ENCODE peak calls at places on chromosomes 6 and 20, in six cellular contexts. Q, D, Y, O, N and F are unnamed samples.
A peak's percentile ranks its signal among the peaks of the same experiment; 100 is the strongest.

GRCh38 chr6:134510121-134510520 is 192.2 kb upstream of the SGK1 start:
- DNase-seq in N (no peak), O (no peak), Y (peak; percentile 85), D (no peak), Q (no peak), F (no peak)

GRCh38 chr6:39058471-39059147 is 10.0 kb downstream of the GLP1R start:
- DNase-seq in O (no peak), Y (no peak), N (no peak), Q (no peak), D (no peak), F (no peak)

GRCh38 chr20:57714409-57715267 is 4.8 kb upstream of the PMEPA1 start:
- DNase-seq in O (peak; percentile 52), Q (no peak), Y (peak; percentile 69), N (no peak), D (no peak), F (peak; percentile 38)

GRCh38 chr6:70108230-70108629 is 194.7 kb downstream of the COL9A1 start:
- DNase-seq in Q (peak; percentile 57), D (no peak), O (peak; percentile 67), N (no peak), Y (peak; percentile 35), F (peak; percentile 70)

GRCh38 chr6:166751051-166751595 is 124.1 kb upstream of the RPS6KA2 start:
- DNase-seq in Y (no peak), Q (no peak), N (no peak), D (peak; percentile 69), O (no peak), F (peak; percentile 67)

GRCh38 chr6:168221000-168221399 is 98.6 kb downstream of the DACT2 start:
- DNase-seq in D (no peak), O (no peak), Q (no peak), N (no peak), Y (no peak), F (no peak)

GRCh38 chr20:57309544-57310115 is 20.0 kb upstream of the SPO11 start:
- DNase-seq in D (no peak), O (no peak), N (no peak), Q (no peak), Y (no peak), F (no peak)

GRCh38 chr6:157760589-157761330 is 62.3 kb upstream of the SNX9 start:
- DNase-seq in O (peak; percentile 77), N (no peak), Y (peak; percentile 90), D (no peak), Q (no peak), F (no peak)

GRCh38 chr6:5865492-5866031 is 141.2 kb downstream of the NRN1 start:
- DNase-seq in O (no peak), Y (no peak), D (no peak), N (no peak), Q (no peak), F (no peak)

GRCh38 chr6:85669735-85670194 is 27.1 kb upstream of the SYNCRIP start:
- DNase-seq in N (peak; percentile 53), Q (no peak), D (peak; percentile 54), Y (peak; percentile 68), O (peak; percentile 56), F (no peak)

GRCh38 chr20:52025938-52026337 is 165.6 kb downstream of the ZFP64 start:
- DNase-seq in D (no peak), Q (no peak), O (peak; percentile 51), N (no peak), Y (peak; percentile 57), F (no peak)

GRCh38 chr6:119129148-119129967 is 50.9 kb upstream of the FAM184A start:
- DNase-seq in Y (peak; percentile 76), Q (peak; percentile 64), D (peak; percentile 42), O (peak; percentile 85), N (peak; percentile 63), F (peak; percentile 13)

GRCh38 chr6:73800997-73801396 is 105.0 kb downstream of the CD109 start:
- DNase-seq in Q (no peak), N (no peak), Y (no peak), D (no peak), O (no peak), F (no peak)

GRCh38 chr6:15586528-15586927 is 76.3 kb downstream of the DTNBP1 start:
- DNase-seq in Y (no peak), D (no peak), O (no peak), N (no peak), Q (no peak), F (no peak)

GRCh38 chr6:130099119-130099518 is 80.7 kb downstream of the L3MBTL3 start:
- DNase-seq in O (no peak), Q (no peak), D (no peak), Y (no peak), N (no peak), F (no peak)

GRCh38 chr20:36017034-36017951 is 48.9 kb downstream of the CNBD2 start:
- DNase-seq in D (no peak), N (no peak), Y (peak; percentile 56), O (no peak), Q (no peak), F (no peak)
- H3K27ac ChIP-seq in D (no peak overlapping the region), N (no peak overlapping the region), Y (peak overlapping the region; percentile 69), O (peak overlapping the region; percentile 97), Q (no peak overlapping the region), F (no peak overlapping the region)

GRCh38 chr6:26199057-26199772 is 112.0 kb downstream of the HFE start:
- DNase-seq in Y (peak; percentile 97), N (peak; percentile 83), Q (peak; percentile 87), D (peak; percentile 75), O (peak; percentile 98), F (peak; percentile 97)

GRCh38 chr6:26199773-26200728 is 112.8 kb downstream of the HFE start:
- DNase-seq in Q (no peak), Y (peak; percentile 38), O (peak; percentile 75), D (no peak), N (no peak), F (no peak)

GRCh38 chr6:26197736-26198625 is 110.8 kb downstream of the HFE start:
- DNase-seq in Q (no peak), O (peak; percentile 52), Y (peak; percentile 27), D (peak; percentile 56), N (no peak), F (peak; percentile 38)

GRCh38 chr6:26196846-26197683 is 109.8 kb downstream of the HFE start:
- DNase-seq in D (peak; percentile 86), Q (peak; percentile 69), O (peak; percentile 96), Y (peak; percentile 95), N (peak; percentile 76), F (peak; percentile 58)

GRCh38 chr6:26198626-26199056 is 111.4 kb downstream of the HFE start:
- DNase-seq in D (no peak), O (no peak), N (no peak), Y (peak; percentile 26), Q (no peak), F (no peak)
- H2BK5ac ChIP-seq in D (peak overlapping the region; percentile 70), O (no peak overlapping the region), N (peak overlapping the region; percentile 86), Y (peak overlapping the region; percentile 79), Q (peak overlapping the region; percentile 40), F (peak overlapping the region; percentile 80)

GRCh38 chr6:169652896-169653295 is 48.9 kb downstream of the WDR27 start:
- DNase-seq in Q (no peak), N (no peak), Y (no peak), D (no peak), O (no peak), F (no peak)
- H4K91ac ChIP-seq in Q (no peak overlapping the region), N (no peak overlapping the region), Y (no peak overlapping the region), D (no peak overlapping the region), O (no peak overlapping the region), F (no peak overlapping the region)

DNA sequence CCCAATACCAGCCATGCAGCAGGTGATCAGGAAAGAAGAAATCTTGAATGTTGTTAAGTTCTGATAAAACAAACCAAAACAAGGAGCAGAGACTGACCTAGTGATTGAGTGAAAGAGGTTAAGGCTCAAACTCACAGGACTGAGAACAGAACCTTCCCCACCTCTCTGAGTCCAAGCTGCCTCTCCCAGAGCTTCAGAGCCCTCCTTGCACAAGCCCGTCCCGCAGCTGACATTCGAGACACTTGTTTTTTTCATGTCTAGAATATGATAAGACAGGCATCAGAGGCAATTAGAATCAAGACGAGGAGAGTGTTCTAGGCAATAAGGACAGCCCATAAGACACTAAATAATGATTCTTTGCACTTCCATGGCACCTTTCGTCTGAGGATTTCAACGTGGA is 140.6 kb downstream of the PXDC1 start:
- DNase-seq in Q (no peak), N (peak; percentile 23), O (no peak), D (no peak), Y (no peak), F (no peak)
- H3K27ac ChIP-seq in Q (no peak overlapping the region), N (no peak overlapping the region), O (no peak overlapping the region), D (no peak overlapping the region), Y (no peak overlapping the region), F (no peak overlapping the region)

GRCh38 chr6:30760537-30760936 is 16.2 kb upstream of the IER3 start:
- DNase-seq in Q (no peak), O (no peak), Y (no peak), N (no peak), D (no peak), F (no peak)

GRCh38 chr6:30761791-30762429 is 17.6 kb upstream of the IER3 start:
- DNase-seq in Q (no peak), N (no peak), Y (no peak), O (no peak), D (no peak), F (no peak)

GRCh38 chr6:30754631-30755030 is 10.3 kb upstream of the IER3 start:
- DNase-seq in N (no peak), O (peak; percentile 21), D (no peak), Y (peak; percentile 76), Q (no peak), F (no peak)

GRCh38 chr6:30759575-30760239 is 15.4 kb upstream of the IER3 start:
- DNase-seq in D (no peak), N (no peak), Q (no peak), Y (peak; percentile 98), O (peak; percentile 97), F (peak; percentile 92)

DNA sequence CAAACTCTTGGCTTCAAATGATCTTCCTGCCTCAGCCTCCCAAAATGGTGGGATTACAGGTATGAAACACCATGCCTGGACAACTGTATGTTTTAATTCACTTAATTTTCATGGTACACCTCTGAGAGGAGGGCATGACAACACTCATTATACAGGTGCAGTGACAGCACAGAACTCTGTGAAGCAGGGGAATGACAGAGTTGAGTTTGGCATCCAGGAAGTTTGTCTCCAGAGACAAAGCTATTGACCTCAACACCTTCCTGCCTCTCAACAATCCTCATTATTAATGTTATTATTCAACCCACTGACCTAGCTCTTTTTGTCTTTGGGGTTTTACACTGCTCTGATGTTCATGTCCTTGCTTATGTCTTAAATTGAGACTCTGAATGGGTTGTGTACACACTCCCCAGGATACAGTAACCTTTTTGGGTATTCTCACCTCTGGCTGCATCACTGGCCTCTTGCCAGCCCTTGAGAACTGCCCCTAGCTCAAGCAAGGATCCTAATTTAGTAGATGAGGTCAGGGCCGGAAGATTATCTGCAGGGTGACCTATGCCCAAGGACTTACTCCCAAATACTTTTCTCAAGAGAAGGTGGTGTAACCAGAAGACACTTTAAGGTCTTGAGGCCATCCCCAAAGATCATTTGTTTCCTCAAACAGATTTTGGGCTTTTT is 13.1 kb upstream of the IER3 start:
- DNase-seq in N (no peak), Y (no peak), Q (no peak), O (no peak), D (no peak), F (no peak)
- H2BK5ac ChIP-seq in N (no peak overlapping the region), Y (peak overlapping the region; percentile 65), Q (no peak overlapping the region), O (peak overlapping the region; percentile 33), D (no peak overlapping the region), F (peak overlapping the region; percentile 52)

GRCh38 chr6:68211242-68211795 is 423.8 kb upstream of the ADGRB3 start:
- DNase-seq in Y (no peak), Q (no peak), D (no peak), N (no peak), O (peak; percentile 15), F (no peak)
- H4K91ac ChIP-seq in Y (no peak overlapping the region), Q (no peak overlapping the region), D (no peak overlapping the region), N (no peak overlapping the region), O (no peak overlapping the region), F (no peak overlapping the region)